ENCODE peak calls at places on chromosomes 1 and 21, in five cellular contexts. M is tibial nerve, P is erythroblast, F is body of pancreas, S is ovary. N is an unnamed sample.

GRCh38 chr1:159647616-159648015 is 60.0 kb downstream of the APCS start:
- DNase-seq in M (no peak), P (no peak), F (no peak), S (no peak), N (no peak)

GRCh38 chr1:17670587-17671313 is 84.4 kb upstream of the ACTL8 start:
- DNase-seq in M (no peak), P (no peak), F (no peak), S (no peak), N (no peak)

GRCh38 chr1:218466341-218467010 is 121.3 kb downstream of the TGFB2 start:
- DNase-seq in M (no peak), P (no peak), F (no peak), S (no peak), N (no peak)

GRCh38 chr1:221611930-221612777 is 129.7 kb downstream of the DUSP10 start:
- DNase-seq in M (peak; percentile 24), P (no peak), F (peak; percentile 20), S (peak; percentile 68), N (peak; percentile 49)

GRCh38 chr1:1063945-1064831 is 9.9 kb downstream of the RNF223 start:
- DNase-seq in M (no peak), P (peak; percentile 79), F (peak; percentile 80), S (no peak), N (peak; percentile 94)

GRCh38 chr1:92858564-92859399 is 26.9 kb downstream of the RPL5 start:
- DNase-seq in M (no peak), P (peak; percentile 80), F (peak; percentile 68), S (no peak), N (peak; percentile 9)

GRCh38 chr1:66833112-66833511 is 32.0 kb upstream of the INSL5 start:
- DNase-seq in M (no peak), P (no peak), F (no peak), S (no peak), N (no peak)

GRCh38 chr1:206464456-206464964 is 5.8 kb upstream of the IKBKE start:
- DNase-seq in M (no peak), P (peak; percentile 78), F (no peak), S (no peak), N (peak; percentile 58)

GRCh38 chr1:208205216-208206013 is 38.8 kb downstream of the PLXNA2 start:
- DNase-seq in M (no peak), P (no peak), F (no peak), S (no peak), N (no peak)

GRCh38 chr1:51926171-51926812 is 47.8 kb upstream of the NRDC start:
- DNase-seq in M (no peak), P (peak; percentile 38), F (no peak), S (no peak), N (no peak)

GRCh38 chr21:41459884-41460534 is 34.0 kb downstream of the MX1 start:
- DNase-seq in M (no peak), P (no peak), F (no peak), S (no peak), N (no peak)

GRCh38 chr1:50853325-50853724 is 106.7 kb downstream of the FAF1 start:
- DNase-seq in M (no peak), P (no peak), F (no peak), S (no peak), N (no peak)

GRCh38 chr1:12433323-12434053 is 184.5 kb downstream of the DHRS3 start:
- DNase-seq in M (no peak), P (no peak), F (peak; percentile 66), S (peak; percentile 76), N (no peak)

GRCh38 chr1:99650773-99651437 is 5.0 kb downstream of the PALMD start:
- DNase-seq in M (no peak), P (no peak), F (no peak), S (no peak), N (no peak)

GRCh38 chr21:42199488-42200463 is 19.2 kb upstream of the ABCG1 start:
- DNase-seq in M (no peak), P (peak; percentile 23), F (no peak), S (no peak), N (no peak)

GRCh38 chr1:156813750-156814570 is 2.7 kb downstream of the SH2D2A start:
- DNase-seq in M (peak; percentile 33), P (peak; percentile 63), F (peak; percentile 72), S (peak; percentile 64), N (no peak)
- TF ChIP-seq POLR2A in M (no peak), P (no peak), F (no peak), S (no peak), N (no peak)

GRCh38 chr1:96721382-96722160 is at the start of gene PTBP2:
- DNase-seq in M (peak; percentile 63), P (peak; percentile 87), F (peak; percentile 87), S (peak; percentile 85), N (peak; percentile 84)
- TF ChIP-seq POLR2A in M (peak; percentile 41), P (peak; percentile 69), F (no peak), S (peak; percentile 49), N (peak; percentile 41)

DNA sequence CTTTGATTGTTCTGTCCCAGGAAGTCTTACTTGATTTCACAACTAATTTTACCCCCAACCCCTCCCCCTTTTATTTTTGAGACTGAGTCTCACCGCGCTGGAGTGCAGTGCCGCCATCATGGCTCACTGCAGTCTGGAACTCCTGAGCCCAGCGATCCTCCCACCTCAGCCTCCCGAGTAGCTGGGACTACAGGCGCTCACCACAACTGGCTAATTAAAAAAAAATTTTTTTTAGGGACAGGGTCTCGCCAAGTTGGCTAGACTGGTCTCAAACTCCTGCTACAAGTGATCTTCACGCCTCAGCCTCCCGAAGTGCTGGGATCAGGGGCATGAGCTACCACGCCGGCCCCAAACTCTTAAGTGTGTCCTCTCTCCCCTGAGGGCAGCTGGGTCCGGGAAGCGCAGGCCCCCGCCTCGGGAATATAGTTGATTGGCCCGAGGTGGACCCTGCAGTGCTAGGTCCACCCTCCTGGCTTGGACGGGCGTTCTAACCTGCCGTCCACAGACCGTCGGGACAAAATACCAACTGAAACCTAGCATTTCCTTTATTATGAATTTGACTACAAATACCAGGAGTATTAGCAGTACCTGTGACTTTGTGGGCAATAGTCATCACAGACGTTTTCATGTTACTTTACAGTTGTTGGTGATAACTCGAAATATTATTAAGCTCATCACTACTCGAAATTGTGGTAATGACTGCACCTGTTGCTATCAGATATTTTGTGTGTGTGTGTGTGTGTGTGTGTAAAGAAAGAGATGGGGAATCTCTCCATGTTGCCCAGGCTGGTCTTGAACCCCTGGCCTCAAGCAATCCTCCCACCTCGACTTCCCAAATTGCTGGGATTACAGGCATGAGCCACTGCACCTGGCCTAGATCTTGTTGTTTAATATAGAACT is 642 bp upstream of the PARP1 start:
- DNase-seq in M (no peak), P (no peak), F (no peak), S (no peak), N (no peak)
- TF ChIP-seq POLR2A in M (no peak), P (no peak), F (no peak), S (no peak), N (no peak)

DNA sequence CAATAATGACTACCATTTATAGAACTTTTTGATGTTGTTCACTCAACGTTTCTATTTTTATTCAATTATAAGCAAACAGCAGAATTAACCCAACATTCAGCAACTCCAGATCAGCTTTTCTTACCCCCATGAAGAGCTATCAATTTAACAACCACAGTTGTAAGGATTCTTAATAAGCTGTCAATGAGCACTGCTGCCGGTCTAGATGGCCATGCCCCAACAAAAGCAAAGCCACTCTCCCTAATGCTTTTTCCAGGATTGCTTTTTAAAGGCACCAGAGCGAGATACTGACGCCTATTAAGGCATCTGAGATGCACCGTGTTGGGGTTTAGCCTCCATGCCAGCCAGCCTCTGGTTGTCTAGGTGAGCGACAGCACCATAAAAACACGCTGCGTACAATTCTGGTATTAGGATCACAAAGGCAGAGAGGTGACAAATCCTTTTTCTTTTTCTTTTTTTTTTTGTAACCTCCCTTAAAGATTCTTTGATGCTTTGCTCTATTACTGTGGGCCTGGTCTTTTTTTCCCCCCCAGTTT is 39.5 kb downstream of the PTPRC start:
- DNase-seq in M (no peak), P (no peak), F (no peak), S (no peak), N (no peak)
- TF ChIP-seq POLR2A in M (no peak), P (no peak), F (no peak), S (no peak), N (no peak)

GRCh38 chr1:155000725-155001437 is 1.7 kb upstream of the ZBTB7B start:
- DNase-seq in M (peak; percentile 68), P (peak; percentile 91), F (peak; percentile 99), S (peak; percentile 90), N (peak; percentile 82)
- TF ChIP-seq POLR2A in M (peak; percentile 86), P (peak; percentile 68), F (peak; percentile 82), S (peak; percentile 94), N (no peak)

N was measured in H54.